ENCODE peak calls at places on chromosomes 3 and 15, in eight cellular contexts. O, H, B, A, Y, W, T and D are unnamed samples. For H3K36me3 and H3K4me1, the result is how much of the 10 kb centered on the place peaks cover.

GRCh38 chr3:181941250-181941649 is 229.5 kb downstream of the SOX2 start:
- DNase-seq in O (no peak), H (no peak), B (no peak), A (no peak), Y (no peak), W (no peak), T (no peak), D (no peak)

GRCh38 chr3:100650651-100651611 is 41.5 kb downstream of the ADGRG7 start:
- DNase-seq in O (no peak), H (no peak), B (no peak), A (peak), Y (no peak), W (peak), T (no peak), D (no peak)

GRCh38 chr3:34146596-34146995 is 348.2 kb downstream of the PDCD6IP start:
- DNase-seq in O (no peak), H (no peak), B (no peak), A (no peak), Y (no peak), W (no peak), T (no peak), D (no peak)

GRCh38 chr15:83658406-83658805 is 4.5 kb downstream of the ADAMTSL3 start:
- DNase-seq in O (no peak), H (no peak), B (peak), A (no peak), Y (no peak), W (no peak), T (no peak), D (no peak)

GRCh38 chr3:63278171-63278999 is at the start of gene SYNPR:
- DNase-seq in O (no peak), H (no peak), B (no peak), A (no peak), Y (peak), W (no peak), T (no peak), D (peak)

GRCh38 chr3:5057857-5058324 is 64.2 kb upstream of the ARL8B start:
- DNase-seq in O (peak), H (peak), B (peak), A (peak), Y (no peak), W (peak), T (peak), D (peak)

GRCh38 chr3:69872783-69873378 is 126.7 kb upstream of the SAMMSON start:
- DNase-seq in O (no peak), H (no peak), B (no peak), A (peak), Y (no peak), W (no peak), T (no peak), D (no peak)

GRCh38 chr3:72155391-72156064 is 370.6 kb upstream of the PROK2 start:
- DNase-seq in O (no peak), H (peak), B (peak), A (peak), Y (no peak), W (peak), T (no peak), D (peak)

GRCh38 chr3:105847452-105847851 is 21.4 kb downstream of the CBLB start:
- DNase-seq in O (no peak), H (no peak), B (no peak), A (no peak), Y (no peak), W (no peak), T (no peak), D (no peak)

GRCh38 chr3:186097317-186097662 is 11.6 kb downstream of the ETV5 start:
- DNase-seq in O (no peak), H (no peak), B (no peak), A (no peak), Y (no peak), W (no peak), T (no peak), D (no peak)

GRCh38 chr3:186825294-186825821 is 17.2 kb upstream of the ADIPOQ start:
- DNase-seq in O (peak), H (no peak), B (no peak), A (peak), Y (peak), W (peak), T (no peak), D (peak)

GRCh38 chr3:178823556-178824229 is 247.9 kb downstream of the ZMAT3 start:
- DNase-seq in O (no peak), H (no peak), B (no peak), A (no peak), Y (no peak), W (no peak), T (no peak), D (no peak)

GRCh38 chr3:177810162-177810623 is 612.9 kb upstream of the TBL1XR1 start:
- DNase-seq in O (no peak), H (no peak), B (no peak), A (peak), Y (no peak), W (peak), T (no peak), D (no peak)

GRCh38 chr3:185807455-185808068 is 17.3 kb downstream of the IGF2BP2 start:
- DNase-seq in O (no peak), H (no peak), B (no peak), A (peak), Y (no peak), W (no peak), T (no peak), D (no peak)

GRCh38 chr15:45631831-45632230 is 3.0 kb upstream of the SQOR start:
- DNase-seq in O (no peak), H (no peak), B (no peak), A (peak), Y (no peak), W (peak), T (no peak), D (no peak)

GRCh38 chr3:105561875-105562274 is 195.2 kb downstream of the ALCAM start:
- DNase-seq in O (no peak), H (no peak), B (no peak), A (no peak), Y (no peak), W (no peak), T (no peak), D (no peak)

GRCh38 chr3:13507791-13508339 is 27.8 kb downstream of the HDAC11 start:
- DNase-seq in O (no peak), H (no peak), B (peak), A (peak), Y (no peak), W (peak), T (no peak), D (peak)

GRCh38 chr3:162897286-162897685 is 1400.7 kb downstream of the OTOL1 start:
- DNase-seq in O (no peak), H (no peak), B (no peak), A (no peak), Y (no peak), W (no peak), T (no peak), D (no peak)

GRCh38 chr15:47870956-47871625 is 153.8 kb downstream of the SEMA6D start:
- DNase-seq in O (no peak), H (no peak), B (no peak), A (peak), Y (no peak), W (peak), T (no peak), D (no peak)

GRCh38 chr3:108088146-108088545 is 2.7 kb downstream of the CD47 start:
- DNase-seq in O (no peak), H (no peak), B (no peak), A (peak), Y (no peak), W (no peak), T (no peak), D (no peak)

GRCh38 chr3:110296885-110297284 is 774.7 kb upstream of the NECTIN3 start:
- DNase-seq in O (no peak), H (no peak), B (no peak), A (peak), Y (no peak), W (peak), T (no peak), D (no peak)

GRCh38 chr15:61133361-61133760 is 95.7 kb downstream of the RORA start:
- DNase-seq in O (no peak), H (no peak), B (no peak), A (no peak), Y (no peak), W (no peak), T (no peak), D (no peak)

GRCh38 chr3:128597900-128598299 is 52.7 kb downstream of the RPN1 start:
- DNase-seq in O (no peak), H (no peak), B (no peak), A (peak), Y (no peak), W (peak), T (no peak), D (no peak)

GRCh38 chr3:10008588-10009344 is 17.5 kb upstream of the FANCD2 start:
- DNase-seq in O (peak), H (peak), B (peak), A (peak), Y (peak), W (peak), T (peak), D (peak)

GRCh38 chr3:69433016-69433937 is 47.4 kb upstream of the FRMD4B start:
- DNase-seq in O (no peak), H (no peak), B (no peak), A (no peak), Y (no peak), W (no peak), T (no peak), D (no peak)

GRCh38 chr3:105781871-105782270 is 86.9 kb downstream of the CBLB start:
- DNase-seq in O (no peak), H (no peak), B (no peak), A (peak), Y (no peak), W (no peak), T (no peak), D (no peak)

GRCh38 chr15:48723964-48724363 is 78.5 kb upstream of the FBN1 start:
- DNase-seq in O (no peak), H (no peak), B (no peak), A (no peak), Y (no peak), W (no peak), T (no peak), D (no peak)

GRCh38 chr3:111241960-111242359 is 170.3 kb downstream of the NECTIN3 start:
- DNase-seq in O (no peak), H (peak), B (no peak), A (no peak), Y (peak), W (no peak), T (no peak), D (no peak)

GRCh38 chr3:157081681-157082210 is 78.2 kb downstream of the CCNL1 start:
- DNase-seq in O (peak), H (peak), B (peak), A (peak), Y (peak), W (peak), T (peak), D (peak)

GRCh38 chr3:52124766-52125165 is 29.5 kb downstream of the POC1A start:
- DNase-seq in O (no peak), H (peak), B (peak), A (no peak), Y (no peak), W (no peak), T (no peak), D (no peak)

GRCh38 chr3:131503328-131503650 is 518 bp upstream of the MRPL3 start:
- DNase-seq in O (no peak), H (no peak), B (no peak), A (peak), Y (no peak), W (no peak), T (no peak), D (no peak)

GRCh38 chr3:143510601-143511000 is 337.7 kb downstream of the SLC9A9 start:
- DNase-seq in O (no peak), H (no peak), B (no peak), A (no peak), Y (no peak), W (no peak), T (no peak), D (no peak)

GRCh38 chr3:149393355-149394165 is 16.1 kb upstream of the TM4SF1 start:
- DNase-seq in O (no peak), H (no peak), B (peak), A (peak), Y (peak), W (peak), T (no peak), D (peak)

GRCh38 chr3:168512802-168513201 is 417.1 kb upstream of the GOLIM4 start:
- DNase-seq in O (no peak), H (no peak), B (no peak), A (no peak), Y (no peak), W (peak), T (no peak), D (no peak)

GRCh38 chr3:158908187-158908762 is 106.4 kb downstream of the MFSD1 start:
- DNase-seq in O (no peak), H (no peak), B (no peak), A (peak), Y (no peak), W (peak), T (no peak), D (no peak)

GRCh38 chr15:66679657-66680108 is 22.4 kb upstream of the SMAD6 start:
- DNase-seq in O (no peak), H (no peak), B (no peak), A (no peak), Y (no peak), W (no peak), T (no peak), D (no peak)

GRCh38 chr3:70849911-70850699 is 537.7 kb upstream of the MDFIC2 start:
- DNase-seq in O (no peak), H (peak), B (no peak), A (peak), Y (no peak), W (peak), T (no peak), D (no peak)

DNA sequence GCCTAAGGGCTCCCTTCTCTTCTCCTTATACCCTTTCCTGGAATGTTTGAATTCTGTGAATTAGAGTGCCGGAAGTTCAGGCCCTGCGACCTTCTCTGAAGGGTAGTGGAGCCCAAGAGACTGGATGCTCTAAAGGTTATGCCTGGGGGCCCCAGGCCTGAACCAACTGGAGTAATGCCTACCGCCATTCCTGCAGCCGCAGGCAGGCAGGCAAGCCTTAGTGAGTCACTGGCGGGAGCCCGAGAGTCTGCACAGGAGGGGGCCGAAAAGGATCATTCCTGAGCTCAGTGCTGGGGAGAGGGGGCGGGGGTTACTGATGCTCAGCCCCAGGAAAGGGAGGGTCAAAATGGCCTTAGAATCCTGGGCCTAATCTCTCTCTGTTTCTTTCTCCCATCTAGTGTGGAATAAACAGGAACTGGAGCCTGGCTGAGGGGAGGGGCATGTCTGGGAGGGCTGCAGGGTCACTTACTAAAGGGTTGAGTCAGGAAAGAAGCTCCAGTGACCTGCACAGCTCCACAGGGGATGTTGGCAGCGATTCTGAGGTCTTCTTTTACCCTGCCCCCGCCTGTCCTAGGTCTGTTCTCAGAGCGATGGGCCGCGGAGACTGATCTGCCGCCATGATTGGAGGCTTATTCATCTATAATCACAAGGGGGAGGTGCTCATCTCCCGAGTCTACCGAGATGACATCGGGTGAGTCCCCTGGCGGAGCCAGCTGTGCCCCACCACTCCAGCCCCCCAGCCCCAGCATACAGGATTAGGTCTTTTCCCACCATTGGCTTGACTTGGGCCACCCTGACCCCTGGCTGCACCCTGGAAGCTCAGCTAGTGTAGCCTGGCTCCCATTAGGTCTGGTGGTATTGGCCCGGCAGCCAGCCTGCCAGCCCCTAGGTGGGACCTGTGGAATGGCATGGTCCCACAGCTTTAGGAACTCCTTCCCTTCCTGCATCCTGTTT is 2.0 kb downstream of the AP2M1 start:
- DNase-seq in O (no peak), H (peak), B (peak), A (peak), Y (no peak), W (peak), T (no peak), D (peak)
- H3K36me3 ChIP-seq in O (under half), H (under half), B (under half), A (under half), Y (under half), W (under half), T (under half), D (under half)

GRCh38 chr15:52661909-52662308 is 17.3 kb downstream of the ATOSA start:
- DNase-seq in O (no peak), H (no peak), B (no peak), A (no peak), Y (no peak), W (no peak), T (no peak), D (no peak)
- H3K4me1 ChIP-seq in O (under half), H (under half), B (under half), A (under half), Y (under half), W (under half), T (under half), D (under half)

GRCh38 chr3:49076116-49076515 is 17.8 kb downstream of the QRICH1 start:
- DNase-seq in O (no peak), H (no peak), B (no peak), A (no peak), Y (no peak), W (no peak), T (no peak), D (no peak)
- H3K36me3 ChIP-seq in O (under half), H (half or more), B (under half), A (half or more), Y (under half), W (half or more), T (half or more), D (under half)

GRCh38 chr3:16136042-16136441 is 38.4 kb upstream of the GALNT15 start:
- DNase-seq in O (no peak), H (no peak), B (no peak), A (peak), Y (no peak), W (peak), T (no peak), D (no peak)
- H3K4me1 ChIP-seq in O (under half), H (under half), B (under half), A (under half), Y (under half), W (half or more), T (under half), D (under half)

DNA sequence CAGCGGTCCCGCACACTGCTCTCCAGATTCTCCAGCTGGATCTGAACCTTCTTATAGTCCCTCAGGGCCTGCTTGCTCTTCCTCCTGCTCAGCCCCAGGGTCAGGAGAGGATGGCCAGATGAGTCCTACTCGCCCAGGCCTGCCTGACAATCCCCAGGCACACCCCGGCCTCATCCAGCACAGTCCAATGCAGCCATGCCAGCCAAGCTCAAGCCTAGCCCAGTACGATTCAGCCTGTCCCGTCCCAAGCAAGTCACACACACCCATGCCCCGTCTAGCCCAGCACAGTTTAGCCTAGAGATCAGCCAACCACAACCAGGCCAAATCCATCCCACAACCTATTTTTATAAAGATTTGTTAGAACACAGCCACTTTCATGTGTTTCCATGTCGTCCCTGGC is 16.8 kb downstream of the PLXNB1 start:
- DNase-seq in O (no peak), H (peak), B (peak), A (no peak), Y (peak), W (no peak), T (no peak), D (no peak)
- H3K36me3 ChIP-seq in O (under half), H (half or more), B (under half), A (under half), Y (under half), W (half or more), T (under half), D (half or more)